ENCODE peak calls at places on chromosomes 6 and 20, in ten cellular contexts. X, F, H, B, D, U, G, A, R and P are unnamed samples.
A peak's percentile ranks its signal among the peaks of the same experiment; 100 is the strongest.

GRCh38 chr6:42921801-42922200 is 5.9 kb downstream of the PTCRA start:
- DNase-seq in U (no peak), R (no peak), H (no peak), B (no peak), F (no peak), A (no peak), X (no peak), D (no peak), G (no peak), P (no peak)

GRCh38 chr20:38167851-38168760 is 3.0 kb upstream of the TGM2 start:
- DNase-seq in R (no peak), H (peak; percentile 89), X (no peak), B (peak; percentile 86), U (no peak), G (peak; percentile 83), F (no peak), D (no peak), A (peak; percentile 96), P (peak; percentile 78)

GRCh38 chr20:13739726-13740649 is 44.7 kb downstream of the ESF1 start:
- DNase-seq in U (no peak), X (no peak), B (no peak), F (no peak), G (no peak), R (no peak), D (no peak), A (peak; percentile 85), H (no peak), P (no peak)

GRCh38 chr6:29810371-29810770 is 17.3 kb upstream of the HLA-G start:
- DNase-seq in G (no peak), R (no peak), A (no peak), D (no peak), F (no peak), B (no peak), H (no peak), U (no peak), X (no peak), P (no peak)

GRCh38 chr6:42301986-42302385 is 84.3 kb upstream of the MRPS10 start:
- DNase-seq in U (no peak), A (no peak), G (no peak), D (no peak), F (no peak), X (no peak), B (no peak), H (no peak), R (no peak), P (no peak)

GRCh38 chr6:39451831-39452230 is 129.3 kb upstream of the KCNK16 start:
- DNase-seq in R (no peak), B (peak; percentile 24), G (peak; percentile 12), F (no peak), D (no peak), A (no peak), H (peak; percentile 14), X (no peak), U (no peak), P (no peak)

GRCh38 chr6:42292002-42292735 is 74.5 kb upstream of the MRPS10 start:
- DNase-seq in D (no peak), F (no peak), B (peak; percentile 69), A (peak; percentile 66), G (peak; percentile 71), X (no peak), U (no peak), R (no peak), H (peak; percentile 89), P (peak; percentile 54)

GRCh38 chr6:116881236-116881635 is 4.2 kb downstream of the RFX6 start:
- DNase-seq in R (peak; percentile 19), F (no peak), G (no peak), U (no peak), H (peak; percentile 14), X (no peak), B (no peak), A (no peak), D (no peak), P (no peak)

GRCh38 chr6:11206576-11206975 is 25.9 kb downstream of the NEDD9 start:
- DNase-seq in X (no peak), D (no peak), U (no peak), G (no peak), B (no peak), F (no peak), A (peak; percentile 46), H (peak; percentile 56), R (no peak), P (no peak)

GRCh38 chr6:14454467-14454763 is 336.8 kb downstream of the CD83 start:
- DNase-seq in U (peak; percentile 85), A (no peak), H (no peak), B (no peak), G (no peak), R (peak; percentile 56), F (no peak), D (no peak), X (no peak), P (no peak)

GRCh38 chr20:23009636-23010035 is 25.5 kb upstream of the SSTR4 start:
- DNase-seq in R (no peak), U (no peak), A (no peak), H (peak; percentile 50), X (no peak), F (no peak), D (no peak), B (no peak), G (no peak), P (no peak)

GRCh38 chr6:32819729-32820128 is 2.9 kb upstream of the HLA-DOB start:
- DNase-seq in F (no peak), X (no peak), G (peak; percentile 55), B (peak; percentile 39), R (no peak), D (no peak), U (no peak), A (peak; percentile 39), H (peak; percentile 88), P (no peak)

GRCh38 chr20:18957328-18957727 is 143.7 kb downstream of the SCP2D1 start:
- DNase-seq in R (no peak), A (no peak), B (no peak), D (no peak), G (no peak), X (no peak), H (no peak), F (no peak), U (no peak), P (no peak)

GRCh38 chr6:1708141-1708540 is 98.4 kb downstream of the FOXC1 start:
- DNase-seq in F (no peak), U (no peak), D (no peak), X (no peak), G (no peak), B (peak; percentile 66), A (no peak), R (no peak), H (no peak), P (no peak)

GRCh38 chr6:984031-984430 is 291.1 kb upstream of the EXOC2 start:
- DNase-seq in A (no peak), D (no peak), H (no peak), B (no peak), U (no peak), R (no peak), F (no peak), X (no peak), G (no peak), P (no peak)

GRCh38 chr6:116847234-116847633 is 18.4 kb upstream of the GPRC6A start:
- DNase-seq in U (no peak), R (peak; percentile 67), X (no peak), H (peak; percentile 64), D (peak; percentile 21), B (no peak), F (no peak), A (peak; percentile 49), G (peak; percentile 56), P (peak; percentile 5)

GRCh38 chr6:155693573-155694428 is 238.2 kb upstream of the NOX3 start:
- DNase-seq in A (no peak), B (no peak), G (no peak), H (no peak), R (peak; percentile 63), U (no peak), F (no peak), D (no peak), X (no peak), P (no peak)

GRCh38 chr20:34874094-34874654 is 1.5 kb upstream of the GGT7 start:
- DNase-seq in D (peak; percentile 89), F (peak; percentile 75), X (no peak), H (peak; percentile 92), R (peak; percentile 84), A (peak; percentile 94), U (peak; percentile 77), B (peak; percentile 90), G (peak; percentile 89), P (peak; percentile 86)

GRCh38 chr20:47546184-47547033 is 44.7 kb downstream of the NCOA3 start:
- DNase-seq in B (no peak), X (no peak), H (peak; percentile 79), R (no peak), D (no peak), G (peak; percentile 85), A (peak; percentile 56), U (no peak), F (no peak), P (peak; percentile 68)